ENCODE peak calls at places on chromosomes 11 and 22, in seven cellular contexts. One of them, this sample, is unnamed.

GRCh38 chr11:19398772-19399542 is 158.2 kb upstream of the E2F8 start:
- DNase-seq in stimulated activated CD4-positive, alpha-beta T cell treated with anti-CD3 and anti-CD28 coated beads, Interleukin-2, amount 100 ng/mL, for 48 hours: no peak
- DNase-seq in fibroblast of villous mesenchyme: peak
- DNase-seq in stomach: peak
- DNase-seq in effector memory CD4-positive, alpha-beta T cell: no peak
- DNase-seq in NAMALWA: no peak
- DNase-seq in fibroblast of lung: peak
- DNase-seq in this sample: peak

GRCh38 chr11:3049430-3050243 is 7.6 kb downstream of the CARS1 start:
- DNase-seq in stimulated activated CD4-positive, alpha-beta T cell treated with anti-CD3 and anti-CD28 coated beads, Interleukin-2, amount 100 ng/mL, for 48 hours: peak
- DNase-seq in fibroblast of villous mesenchyme: peak
- DNase-seq in stomach: peak
- DNase-seq in effector memory CD4-positive, alpha-beta T cell: peak
- DNase-seq in NAMALWA: peak
- DNase-seq in fibroblast of lung: peak
- DNase-seq in this sample: peak

GRCh38 chr11:119624102-119624615 is 104.8 kb downstream of the NECTIN1 start:
- DNase-seq in stimulated activated CD4-positive, alpha-beta T cell treated with anti-CD3 and anti-CD28 coated beads, Interleukin-2, amount 100 ng/mL, for 48 hours: no peak
- DNase-seq in fibroblast of villous mesenchyme: no peak
- DNase-seq in stomach: no peak
- DNase-seq in effector memory CD4-positive, alpha-beta T cell: no peak
- DNase-seq in NAMALWA: peak
- DNase-seq in fibroblast of lung: no peak
- DNase-seq in this sample: no peak

GRCh38 chr11:76568144-76568543 is 102.4 kb downstream of the LRRC32 start:
- DNase-seq in stimulated activated CD4-positive, alpha-beta T cell treated with anti-CD3 and anti-CD28 coated beads, Interleukin-2, amount 100 ng/mL, for 48 hours: no peak
- DNase-seq in fibroblast of villous mesenchyme: no peak
- DNase-seq in stomach: no peak
- DNase-seq in effector memory CD4-positive, alpha-beta T cell: no peak
- DNase-seq in NAMALWA: no peak
- DNase-seq in fibroblast of lung: peak
- DNase-seq in this sample: no peak

GRCh38 chr11:59898046-59898445 is 19.5 kb downstream of the OOSP3 start:
- DNase-seq in stimulated activated CD4-positive, alpha-beta T cell treated with anti-CD3 and anti-CD28 coated beads, Interleukin-2, amount 100 ng/mL, for 48 hours: no peak
- DNase-seq in fibroblast of villous mesenchyme: no peak
- DNase-seq in stomach: no peak
- DNase-seq in effector memory CD4-positive, alpha-beta T cell: no peak
- DNase-seq in NAMALWA: no peak
- DNase-seq in fibroblast of lung: no peak
- DNase-seq in this sample: no peak

GRCh38 chr11:94933225-94934130 is 39.9 kb downstream of the CWC15 start:
- DNase-seq in stimulated activated CD4-positive, alpha-beta T cell treated with anti-CD3 and anti-CD28 coated beads, Interleukin-2, amount 100 ng/mL, for 48 hours: no peak
- DNase-seq in fibroblast of villous mesenchyme: peak
- DNase-seq in stomach: no peak
- DNase-seq in effector memory CD4-positive, alpha-beta T cell: no peak
- DNase-seq in NAMALWA: no peak
- DNase-seq in fibroblast of lung: peak
- DNase-seq in this sample: peak

GRCh38 chr22:21641417-21641794 is 696 bp upstream of the SDF2L1 start:
- DNase-seq in stimulated activated CD4-positive, alpha-beta T cell treated with anti-CD3 and anti-CD28 coated beads, Interleukin-2, amount 100 ng/mL, for 48 hours: no peak
- DNase-seq in fibroblast of villous mesenchyme: peak
- DNase-seq in stomach: peak
- DNase-seq in effector memory CD4-positive, alpha-beta T cell: no peak
- DNase-seq in NAMALWA: peak
- DNase-seq in fibroblast of lung: peak
- DNase-seq in this sample: peak

GRCh38 chr22:21632237-21632895 is at the start of gene CCDC116:
- DNase-seq in stimulated activated CD4-positive, alpha-beta T cell treated with anti-CD3 and anti-CD28 coated beads, Interleukin-2, amount 100 ng/mL, for 48 hours: no peak
- DNase-seq in fibroblast of villous mesenchyme: no peak
- DNase-seq in stomach: peak
- DNase-seq in effector memory CD4-positive, alpha-beta T cell: peak
- DNase-seq in NAMALWA: peak
- DNase-seq in fibroblast of lung: no peak
- DNase-seq in this sample: no peak

GRCh38 chr11:125129316-125129990 is 18.0 kb upstream of the TMEM218 start:
- DNase-seq in stimulated activated CD4-positive, alpha-beta T cell treated with anti-CD3 and anti-CD28 coated beads, Interleukin-2, amount 100 ng/mL, for 48 hours: no peak
- DNase-seq in fibroblast of villous mesenchyme: no peak
- DNase-seq in stomach: no peak
- DNase-seq in effector memory CD4-positive, alpha-beta T cell: no peak
- DNase-seq in NAMALWA: no peak
- DNase-seq in fibroblast of lung: no peak
- DNase-seq in this sample: no peak

GRCh38 chr11:16395601-16396000 is 39.3 kb upstream of the SOX6 start:
- DNase-seq in stimulated activated CD4-positive, alpha-beta T cell treated with anti-CD3 and anti-CD28 coated beads, Interleukin-2, amount 100 ng/mL, for 48 hours: no peak
- DNase-seq in fibroblast of villous mesenchyme: no peak
- DNase-seq in stomach: no peak
- DNase-seq in effector memory CD4-positive, alpha-beta T cell: no peak
- DNase-seq in NAMALWA: no peak
- DNase-seq in fibroblast of lung: peak
- DNase-seq in this sample: peak

GRCh38 chr22:43990044-43990443 is 34.1 kb upstream of the PARVB start:
- DNase-seq in stimulated activated CD4-positive, alpha-beta T cell treated with anti-CD3 and anti-CD28 coated beads, Interleukin-2, amount 100 ng/mL, for 48 hours: no peak
- DNase-seq in fibroblast of villous mesenchyme: no peak
- DNase-seq in stomach: no peak
- DNase-seq in effector memory CD4-positive, alpha-beta T cell: no peak
- DNase-seq in NAMALWA: no peak
- DNase-seq in fibroblast of lung: no peak
- DNase-seq in this sample: no peak

GRCh38 chr11:124864176-124864891 is 898 bp upstream of the ROBO3 start:
- DNase-seq in stimulated activated CD4-positive, alpha-beta T cell treated with anti-CD3 and anti-CD28 coated beads, Interleukin-2, amount 100 ng/mL, for 48 hours: no peak
- DNase-seq in fibroblast of villous mesenchyme: no peak
- DNase-seq in stomach: no peak
- DNase-seq in effector memory CD4-positive, alpha-beta T cell: no peak
- DNase-seq in NAMALWA: no peak
- DNase-seq in fibroblast of lung: no peak
- DNase-seq in this sample: no peak

GRCh38 chr11:118914178-118914918 is 11.4 kb downstream of the BCL9L start:
- DNase-seq in stimulated activated CD4-positive, alpha-beta T cell treated with anti-CD3 and anti-CD28 coated beads, Interleukin-2, amount 100 ng/mL, for 48 hours: no peak
- DNase-seq in fibroblast of villous mesenchyme: no peak
- DNase-seq in stomach: no peak
- DNase-seq in effector memory CD4-positive, alpha-beta T cell: peak
- DNase-seq in NAMALWA: peak
- DNase-seq in fibroblast of lung: peak
- DNase-seq in this sample: no peak

GRCh38 chr22:40305625-40306024 is 40.7 kb upstream of the ADSL start:
- DNase-seq in stimulated activated CD4-positive, alpha-beta T cell treated with anti-CD3 and anti-CD28 coated beads, Interleukin-2, amount 100 ng/mL, for 48 hours: no peak
- DNase-seq in fibroblast of villous mesenchyme: no peak
- DNase-seq in stomach: no peak
- DNase-seq in effector memory CD4-positive, alpha-beta T cell: no peak
- DNase-seq in NAMALWA: no peak
- DNase-seq in fibroblast of lung: no peak
- DNase-seq in this sample: no peak

GRCh38 chr22:39205344-39206021 is 39.3 kb downstream of the PDGFB start:
- DNase-seq in stimulated activated CD4-positive, alpha-beta T cell treated with anti-CD3 and anti-CD28 coated beads, Interleukin-2, amount 100 ng/mL, for 48 hours: no peak
- DNase-seq in fibroblast of villous mesenchyme: peak
- DNase-seq in stomach: no peak
- DNase-seq in effector memory CD4-positive, alpha-beta T cell: peak
- DNase-seq in NAMALWA: no peak
- DNase-seq in fibroblast of lung: peak
- DNase-seq in this sample: peak

GRCh38 chr11:129322941-129323340 is 52.7 kb upstream of the BARX2 start:
- DNase-seq in stimulated activated CD4-positive, alpha-beta T cell treated with anti-CD3 and anti-CD28 coated beads, Interleukin-2, amount 100 ng/mL, for 48 hours: no peak
- DNase-seq in fibroblast of villous mesenchyme: no peak
- DNase-seq in stomach: no peak
- DNase-seq in effector memory CD4-positive, alpha-beta T cell: no peak
- DNase-seq in NAMALWA: no peak
- DNase-seq in fibroblast of lung: no peak
- DNase-seq in this sample: no peak

GRCh38 chr11:45209904-45210699 is 63.7 kb downstream of the PRDM11 start:
- DNase-seq in stimulated activated CD4-positive, alpha-beta T cell treated with anti-CD3 and anti-CD28 coated beads, Interleukin-2, amount 100 ng/mL, for 48 hours: no peak
- DNase-seq in fibroblast of villous mesenchyme: peak
- DNase-seq in stomach: peak
- DNase-seq in effector memory CD4-positive, alpha-beta T cell: no peak
- DNase-seq in NAMALWA: peak
- DNase-seq in fibroblast of lung: peak
- DNase-seq in this sample: peak

GRCh38 chr11:9855579-9856260 is 191.8 kb downstream of the SWAP70 start:
- DNase-seq in stimulated activated CD4-positive, alpha-beta T cell treated with anti-CD3 and anti-CD28 coated beads, Interleukin-2, amount 100 ng/mL, for 48 hours: no peak
- DNase-seq in fibroblast of villous mesenchyme: no peak
- DNase-seq in stomach: no peak
- DNase-seq in effector memory CD4-positive, alpha-beta T cell: no peak
- DNase-seq in NAMALWA: peak
- DNase-seq in fibroblast of lung: peak
- DNase-seq in this sample: peak

GRCh38 chr11:76830639-76831312 is 29.9 kb upstream of the ACER3 start:
- DNase-seq in stimulated activated CD4-positive, alpha-beta T cell treated with anti-CD3 and anti-CD28 coated beads, Interleukin-2, amount 100 ng/mL, for 48 hours: no peak
- DNase-seq in fibroblast of villous mesenchyme: peak
- DNase-seq in stomach: no peak
- DNase-seq in effector memory CD4-positive, alpha-beta T cell: no peak
- DNase-seq in NAMALWA: no peak
- DNase-seq in fibroblast of lung: peak
- DNase-seq in this sample: peak

GRCh38 chr11:67563354-67564114 is 20.1 kb upstream of the GSTP1 start:
- DNase-seq in stimulated activated CD4-positive, alpha-beta T cell treated with anti-CD3 and anti-CD28 coated beads, Interleukin-2, amount 100 ng/mL, for 48 hours: no peak
- DNase-seq in fibroblast of villous mesenchyme: peak
- DNase-seq in stomach: peak
- DNase-seq in effector memory CD4-positive, alpha-beta T cell: no peak
- DNase-seq in NAMALWA: no peak
- DNase-seq in fibroblast of lung: peak
- DNase-seq in this sample: peak

GRCh38 chr11:112619106-112619505 is 342.1 kb upstream of the NCAM1 start:
- DNase-seq in stimulated activated CD4-positive, alpha-beta T cell treated with anti-CD3 and anti-CD28 coated beads, Interleukin-2, amount 100 ng/mL, for 48 hours: no peak
- DNase-seq in fibroblast of villous mesenchyme: no peak
- DNase-seq in stomach: no peak
- DNase-seq in effector memory CD4-positive, alpha-beta T cell: no peak
- DNase-seq in NAMALWA: no peak
- DNase-seq in fibroblast of lung: no peak
- DNase-seq in this sample: no peak

GRCh38 chr11:7672960-7673723 is at the start of gene CYB5R2:
- DNase-seq in stimulated activated CD4-positive, alpha-beta T cell treated with anti-CD3 and anti-CD28 coated beads, Interleukin-2, amount 100 ng/mL, for 48 hours: no peak
- DNase-seq in fibroblast of villous mesenchyme: peak
- DNase-seq in stomach: peak
- DNase-seq in effector memory CD4-positive, alpha-beta T cell: no peak
- DNase-seq in NAMALWA: no peak
- DNase-seq in fibroblast of lung: peak
- DNase-seq in this sample: peak

GRCh38 chr22:37334461-37334858 is 52.2 kb downstream of the CYTH4 start:
- DNase-seq in stimulated activated CD4-positive, alpha-beta T cell treated with anti-CD3 and anti-CD28 coated beads, Interleukin-2, amount 100 ng/mL, for 48 hours: no peak
- DNase-seq in fibroblast of villous mesenchyme: no peak
- DNase-seq in stomach: no peak
- DNase-seq in effector memory CD4-positive, alpha-beta T cell: no peak
- DNase-seq in NAMALWA: no peak
- DNase-seq in fibroblast of lung: no peak
- DNase-seq in this sample: no peak

GRCh38 chr11:11436715-11437313 is 83.8 kb upstream of the CSNK2A3 start:
- DNase-seq in stimulated activated CD4-positive, alpha-beta T cell treated with anti-CD3 and anti-CD28 coated beads, Interleukin-2, amount 100 ng/mL, for 48 hours: no peak
- DNase-seq in fibroblast of villous mesenchyme: no peak
- DNase-seq in stomach: no peak
- DNase-seq in effector memory CD4-positive, alpha-beta T cell: no peak
- DNase-seq in NAMALWA: no peak
- DNase-seq in fibroblast of lung: no peak
- DNase-seq in this sample: no peak